ENCODE peak calls at places on chromosomes 1 and 21, in four cellular contexts. One of them, this sample, is unnamed.
A peak's percentile ranks its signal among the peaks of the same experiment; 100 is the strongest.

GRCh38 chr1:51423098-51423821 is 92.9 kb upstream of the TTC39A start:
- DNase-seq in activated T-helper 1 cell treated with anti-CD3 and anti-CD28 coated beads, Interleukin-12 subunit alpha, Interleukin-12 subunit beta, Interleukin-2, Interleukin-4 antibody, amounts not matched to agents 30 ng/mL and 10 ng/mL and 1 ng/mL, durations not matched to agents 14 hours and 24 hours and 36 hours: no peak
- DNase-seq in Panc1: no peak
- DNase-seq in HCEC 1CT: no peak
- DNase-seq in this sample: no peak

GRCh38 chr21:35316456-35316855 is 267.4 kb upstream of the RUNX1 start:
- DNase-seq in HCEC 1CT: no peak
- DNase-seq in activated T-helper 1 cell treated with anti-CD3 and anti-CD28 coated beads, Interleukin-12 subunit alpha, Interleukin-12 subunit beta, Interleukin-2, Interleukin-4 antibody, amounts not matched to agents 30 ng/mL and 10 ng/mL and 1 ng/mL, durations not matched to agents 14 hours and 24 hours and 36 hours: no peak
- DNase-seq in Panc1: no peak
- DNase-seq in this sample: no peak

GRCh38 chr1:9814619-9815018 is 9.1 kb downstream of the CLSTN1 start:
- DNase-seq in HCEC 1CT: no peak
- DNase-seq in Panc1: no peak
- DNase-seq in activated T-helper 1 cell treated with anti-CD3 and anti-CD28 coated beads, Interleukin-12 subunit alpha, Interleukin-12 subunit beta, Interleukin-2, Interleukin-4 antibody, amounts not matched to agents 30 ng/mL and 10 ng/mL and 1 ng/mL, durations not matched to agents 14 hours and 24 hours and 36 hours: no peak
- DNase-seq in this sample: no peak

GRCh38 chr1:203480525-203481084 is 5.0 kb downstream of the PRELP start:
- DNase-seq in activated T-helper 1 cell treated with anti-CD3 and anti-CD28 coated beads, Interleukin-12 subunit alpha, Interleukin-12 subunit beta, Interleukin-2, Interleukin-4 antibody, amounts not matched to agents 30 ng/mL and 10 ng/mL and 1 ng/mL, durations not matched to agents 14 hours and 24 hours and 36 hours: no peak
- DNase-seq in Panc1: no peak
- DNase-seq in HCEC 1CT: peak; percentile 92
- DNase-seq in this sample: peak; percentile 94

GRCh38 chr21:44867999-44868700 is 5.3 kb downstream of the PTTG1IP start:
- DNase-seq in Panc1: no peak
- DNase-seq in activated T-helper 1 cell treated with anti-CD3 and anti-CD28 coated beads, Interleukin-12 subunit alpha, Interleukin-12 subunit beta, Interleukin-2, Interleukin-4 antibody, amounts not matched to agents 30 ng/mL and 10 ng/mL and 1 ng/mL, durations not matched to agents 14 hours and 24 hours and 36 hours: peak; percentile 56
- DNase-seq in HCEC 1CT: no peak
- DNase-seq in this sample: no peak

GRCh38 chr1:156643266-156644092 is 1.6 kb downstream of the BCAN start:
- DNase-seq in HCEC 1CT: no peak
- DNase-seq in activated T-helper 1 cell treated with anti-CD3 and anti-CD28 coated beads, Interleukin-12 subunit alpha, Interleukin-12 subunit beta, Interleukin-2, Interleukin-4 antibody, amounts not matched to agents 30 ng/mL and 10 ng/mL and 1 ng/mL, durations not matched to agents 14 hours and 24 hours and 36 hours: peak; percentile 46
- DNase-seq in Panc1: no peak
- DNase-seq in this sample: no peak

GRCh38 chr1:93878501-93878888 is 511 bp downstream of the DNTTIP2 start:
- DNase-seq in activated T-helper 1 cell treated with anti-CD3 and anti-CD28 coated beads, Interleukin-12 subunit alpha, Interleukin-12 subunit beta, Interleukin-2, Interleukin-4 antibody, amounts not matched to agents 30 ng/mL and 10 ng/mL and 1 ng/mL, durations not matched to agents 14 hours and 24 hours and 36 hours: peak; percentile 37
- DNase-seq in HCEC 1CT: no peak
- DNase-seq in Panc1: peak; percentile 12
- DNase-seq in this sample: peak; percentile 76

GRCh38 chr1:162942903-162943567 is 82.1 kb upstream of the CCDC190 start:
- DNase-seq in activated T-helper 1 cell treated with anti-CD3 and anti-CD28 coated beads, Interleukin-12 subunit alpha, Interleukin-12 subunit beta, Interleukin-2, Interleukin-4 antibody, amounts not matched to agents 30 ng/mL and 10 ng/mL and 1 ng/mL, durations not matched to agents 14 hours and 24 hours and 36 hours: no peak
- DNase-seq in HCEC 1CT: no peak
- DNase-seq in Panc1: no peak
- DNase-seq in this sample: no peak

GRCh38 chr1:228065543-228066347 is 16.8 kb upstream of the ARF1 start:
- DNase-seq in Panc1: no peak
- DNase-seq in HCEC 1CT: no peak
- DNase-seq in activated T-helper 1 cell treated with anti-CD3 and anti-CD28 coated beads, Interleukin-12 subunit alpha, Interleukin-12 subunit beta, Interleukin-2, Interleukin-4 antibody, amounts not matched to agents 30 ng/mL and 10 ng/mL and 1 ng/mL, durations not matched to agents 14 hours and 24 hours and 36 hours: no peak
- DNase-seq in this sample: no peak

GRCh38 chr1:50080904-50081586 is 27.7 kb upstream of the ELAVL4 start:
- DNase-seq in activated T-helper 1 cell treated with anti-CD3 and anti-CD28 coated beads, Interleukin-12 subunit alpha, Interleukin-12 subunit beta, Interleukin-2, Interleukin-4 antibody, amounts not matched to agents 30 ng/mL and 10 ng/mL and 1 ng/mL, durations not matched to agents 14 hours and 24 hours and 36 hours: no peak
- DNase-seq in Panc1: no peak
- DNase-seq in HCEC 1CT: no peak
- DNase-seq in this sample: peak; percentile 64

GRCh38 chr1:203041351-203041932 is 15.2 kb downstream of the PPFIA4 start:
- DNase-seq in HCEC 1CT: peak; percentile 15
- DNase-seq in Panc1: no peak
- DNase-seq in activated T-helper 1 cell treated with anti-CD3 and anti-CD28 coated beads, Interleukin-12 subunit alpha, Interleukin-12 subunit beta, Interleukin-2, Interleukin-4 antibody, amounts not matched to agents 30 ng/mL and 10 ng/mL and 1 ng/mL, durations not matched to agents 14 hours and 24 hours and 36 hours: no peak
- DNase-seq in this sample: no peak

GRCh38 chr1:40898434-40898900 is 36.3 kb upstream of the CITED4 start:
- DNase-seq in Panc1: no peak
- DNase-seq in activated T-helper 1 cell treated with anti-CD3 and anti-CD28 coated beads, Interleukin-12 subunit alpha, Interleukin-12 subunit beta, Interleukin-2, Interleukin-4 antibody, amounts not matched to agents 30 ng/mL and 10 ng/mL and 1 ng/mL, durations not matched to agents 14 hours and 24 hours and 36 hours: no peak
- DNase-seq in HCEC 1CT: no peak
- DNase-seq in this sample: peak; percentile 54

This sample was measured in PC-3.